ENCODE peak calls at places on chromosomes 3 and 15, in nine cellular contexts. O is MCF 10A; B is activated T-helper 1 cell treated with anti-CD3 and anti-CD28 coated beads, Interleukin-2, amount 50 U/mL, for 16 hours; A is CD4-positive, alpha-beta memory T cell; F is mammary epithelial cell; H is KG1; U is stimulated activated CD4-positive, alpha-beta T cell treated with anti-CD3 and anti-CD28 coated beads, Interleukin-15, amount 100 ng/mL, for 1 hour; C is endodermal cell; K is RKO. M is an unnamed sample.

GRCh38 chr3:59235221-59236012 is 185.6 kb upstream of the CFAP20DC start:
- DNase-seq in O (no peak), B (peak), A (peak), F (no peak), H (no peak), U (no peak), C (no peak), K (no peak), M (no peak)

GRCh38 chr3:12154151-12154550 is 4.6 kb downstream of the TIMP4 start:
- DNase-seq in O (peak), B (no peak), A (no peak), F (no peak), H (no peak), U (no peak), C (no peak), K (no peak), M (no peak)

GRCh38 chr3:24037971-24038370 is 92.9 kb downstream of the NR1D2 start:
- DNase-seq in O (no peak), B (no peak), A (no peak), F (no peak), H (no peak), U (no peak), C (no peak), K (no peak), M (no peak)

GRCh38 chr3:87198774-87199173 is 28.3 kb upstream of the CHMP2B start:
- DNase-seq in O (no peak), B (no peak), A (no peak), F (no peak), H (no peak), U (no peak), C (no peak), K (no peak), M (no peak)

GRCh38 chr3:189100866-189101265 is 70.9 kb upstream of the TPRG1 start:
- DNase-seq in O (no peak), B (no peak), A (no peak), F (no peak), H (no peak), U (no peak), C (no peak), K (no peak), M (no peak)

GRCh38 chr3:64238971-64239667 is 13.9 kb upstream of the PRICKLE2 start:
- DNase-seq in O (peak), B (no peak), A (no peak), F (peak), H (no peak), U (no peak), C (peak), K (peak), M (no peak)

GRCh38 chr3:45760878-45761711 is 35.2 kb downstream of the SLC6A20 start:
- DNase-seq in O (peak), B (peak), A (peak), F (peak), H (no peak), U (no peak), C (peak), K (peak), M (peak)

GRCh38 chr15:83288381-83288801 is 3.9 kb upstream of the BNC1 start:
- DNase-seq in O (peak), B (no peak), A (no peak), F (peak), H (no peak), U (no peak), C (peak), K (no peak), M (no peak)

GRCh38 chr3:68666409-68667193 is 265.7 kb downstream of the TAFA4 start:
- DNase-seq in O (peak), B (no peak), A (no peak), F (peak), H (no peak), U (no peak), C (no peak), K (no peak), M (no peak)

GRCh38 chr3:42868841-42869240 is 6.8 kb downstream of the CYP8B1 start:
- DNase-seq in O (no peak), B (no peak), A (no peak), F (no peak), H (no peak), U (no peak), C (peak), K (no peak), M (no peak)

GRCh38 chr3:123664771-123665170 is 79.9 kb upstream of the HACD2 start:
- DNase-seq in O (no peak), B (no peak), A (no peak), F (no peak), H (no peak), U (no peak), C (no peak), K (no peak), M (no peak)

GRCh38 chr3:187942658-187943241 is 197.5 kb upstream of the BCL6 start:
- DNase-seq in O (no peak), B (no peak), A (no peak), F (no peak), H (no peak), U (no peak), C (no peak), K (no peak), M (no peak)

GRCh38 chr3:70090322-70090913 is 90.9 kb downstream of the SAMMSON start:
- DNase-seq in O (peak), B (no peak), A (no peak), F (no peak), H (peak), U (no peak), C (no peak), K (peak), M (no peak)

GRCh38 chr3:179882322-179882721 is 154.4 kb downstream of the PEX5L start:
- DNase-seq in O (peak), B (no peak), A (no peak), F (peak), H (no peak), U (no peak), C (peak), K (no peak), M (no peak)

GRCh38 chr15:90836296-90836871 is 32.0 kb upstream of the FURIN start:
- DNase-seq in O (peak), B (no peak), A (no peak), F (no peak), H (no peak), U (no peak), C (peak), K (peak), M (no peak)

GRCh38 chr15:89496155-89497098 is at the start of gene RHCG:
- DNase-seq in O (no peak), B (no peak), A (no peak), F (peak), H (no peak), U (no peak), C (peak), K (no peak), M (no peak)

GRCh38 chr15:68326711-68327412 is 49.3 kb downstream of the FEM1B start:
- DNase-seq in O (no peak), B (no peak), A (no peak), F (no peak), H (no peak), U (no peak), C (no peak), K (no peak), M (no peak)

GRCh38 chr3:170622369-170623159 is 36.7 kb upstream of the SLC7A14 start:
- DNase-seq in O (no peak), B (no peak), A (no peak), F (no peak), H (no peak), U (no peak), C (no peak), K (no peak), M (no peak)

GRCh38 chr3:184691397-184692131 is 20.3 kb downstream of the MAGEF1 start:
- DNase-seq in O (no peak), B (no peak), A (no peak), F (no peak), H (no peak), U (no peak), C (no peak), K (no peak), M (no peak)

GRCh38 chr3:176590722-176591121 is 606.6 kb downstream of the TBL1XR1 start:
- DNase-seq in O (no peak), B (no peak), A (no peak), F (no peak), H (no peak), U (no peak), C (no peak), K (no peak), M (no peak)

GRCh38 chr15:66498501-66499386 is 1.2 kb upstream of the SNAPC5 start:
- DNase-seq in O (no peak), B (no peak), A (peak), F (no peak), H (no peak), U (no peak), C (no peak), K (peak), M (no peak)

GRCh38 chr3:67509471-67510075 is 144.8 kb downstream of the SUCLG2 start:
- DNase-seq in O (no peak), B (no peak), A (no peak), F (peak), H (no peak), U (no peak), C (no peak), K (no peak), M (no peak)

GRCh38 chr3:56702487-56703315 is 19.6 kb upstream of the TASOR start:
- DNase-seq in O (peak), B (peak), A (peak), F (peak), H (peak), U (no peak), C (peak), K (peak), M (peak)

GRCh38 chr15:100919481-100920405 is 586 bp downstream of the LRRK1 start:
- DNase-seq in O (peak), B (no peak), A (peak), F (peak), H (no peak), U (no peak), C (peak), K (peak), M (no peak)

GRCh38 chr3:21750831-21751391 is at the start of gene ZNF385D:
- DNase-seq in O (peak), B (no peak), A (no peak), F (peak), H (no peak), U (no peak), C (peak), K (no peak), M (no peak)

GRCh38 chr15:42404461-42405235 is 45.3 kb downstream of the CAPN3 start:
- DNase-seq in O (no peak), B (no peak), A (no peak), F (no peak), H (no peak), U (no peak), C (no peak), K (no peak), M (no peak)

GRCh38 chr15:25792128-25792527 is 71.0 kb downstream of the ATP10A start:
- DNase-seq in O (no peak), B (no peak), A (no peak), F (no peak), H (no peak), U (no peak), C (peak), K (no peak), M (no peak)

GRCh38 chr3:56952051-56952450 is 108.4 kb upstream of the SPATA12 start:
- DNase-seq in O (no peak), B (no peak), A (no peak), F (no peak), H (no peak), U (no peak), C (no peak), K (no peak), M (no peak)

GRCh38 chr3:108125550-108126071 is 34.8 kb upstream of the CD47 start:
- DNase-seq in O (no peak), B (peak), A (peak), F (no peak), H (peak), U (peak), C (no peak), K (no peak), M (no peak)

M was measured in HCT116.